ENCODE peak calls at places on chromosomes 7 and 10, in nine cellular contexts. One of them, this sample, is unnamed.

GRCh38 chr10:62760401-62760800 is 44.1 kb upstream of the ADO start:
- DNase-seq in T-helper 9 cell: no peak
- DNase-seq in GM04503: no peak
- DNase-seq in B cell: no peak
- DNase-seq in lung: no peak
- DNase-seq in endothelial cell: peak
- DNase-seq in progenitor cell of endocrine pancreas: no peak
- DNase-seq in posterior vena cava: no peak
- DNase-seq in activated T-helper 1 cell treated with Interleukin-2 at 50 U/mL for 16 hours: no peak
- DNase-seq in this sample: no peak

GRCh38 chr10:17227367-17228080 is 517 bp upstream of the VIM start:
- DNase-seq in B cell: no peak
- DNase-seq in activated T-helper 1 cell treated with Interleukin-2 at 50 U/mL for 16 hours: no peak
- DNase-seq in endothelial cell: no peak
- DNase-seq in GM04503: no peak
- DNase-seq in T-helper 9 cell: no peak
- DNase-seq in lung: no peak
- DNase-seq in posterior vena cava: no peak
- DNase-seq in progenitor cell of endocrine pancreas: no peak
- DNase-seq in this sample: no peak

GRCh38 chr7:44767912-44768662 is 19.4 kb downstream of the ZMIZ2 start:
- DNase-seq in activated T-helper 1 cell treated with Interleukin-2 at 50 U/mL for 16 hours: no peak
- DNase-seq in progenitor cell of endocrine pancreas: no peak
- DNase-seq in posterior vena cava: no peak
- DNase-seq in endothelial cell: no peak
- DNase-seq in T-helper 9 cell: no peak
- DNase-seq in lung: no peak
- DNase-seq in B cell: peak
- DNase-seq in GM04503: no peak
- DNase-seq in this sample: no peak

GRCh38 chr10:34217524-34217923 is 597.6 kb downstream of the PARD3 start:
- DNase-seq in posterior vena cava: no peak
- DNase-seq in progenitor cell of endocrine pancreas: no peak
- DNase-seq in endothelial cell: no peak
- DNase-seq in lung: no peak
- DNase-seq in T-helper 9 cell: no peak
- DNase-seq in B cell: no peak
- DNase-seq in GM04503: no peak
- DNase-seq in activated T-helper 1 cell treated with Interleukin-2 at 50 U/mL for 16 hours: no peak
- DNase-seq in this sample: no peak

GRCh38 chr10:63217120-63217605 is 84.0 kb downstream of the NRBF2 start:
- DNase-seq in T-helper 9 cell: no peak
- DNase-seq in GM04503: no peak
- DNase-seq in progenitor cell of endocrine pancreas: no peak
- DNase-seq in endothelial cell: no peak
- DNase-seq in B cell: no peak
- DNase-seq in posterior vena cava: no peak
- DNase-seq in lung: no peak
- DNase-seq in activated T-helper 1 cell treated with Interleukin-2 at 50 U/mL for 16 hours: no peak
- DNase-seq in this sample: no peak

GRCh38 chr7:154451480-154452457 is 399.6 kb downstream of the DPP6 start:
- DNase-seq in lung: no peak
- DNase-seq in progenitor cell of endocrine pancreas: no peak
- DNase-seq in posterior vena cava: no peak
- DNase-seq in T-helper 9 cell: no peak
- DNase-seq in GM04503: no peak
- DNase-seq in endothelial cell: no peak
- DNase-seq in activated T-helper 1 cell treated with Interleukin-2 at 50 U/mL for 16 hours: no peak
- DNase-seq in B cell: no peak
- DNase-seq in this sample: no peak

GRCh38 chr10:127262606-127263005 is 66.2 kb upstream of the INSYN2A start:
- DNase-seq in GM04503: no peak
- DNase-seq in lung: no peak
- DNase-seq in T-helper 9 cell: no peak
- DNase-seq in activated T-helper 1 cell treated with Interleukin-2 at 50 U/mL for 16 hours: no peak
- DNase-seq in B cell: no peak
- DNase-seq in posterior vena cava: no peak
- DNase-seq in endothelial cell: no peak
- DNase-seq in progenitor cell of endocrine pancreas: no peak
- DNase-seq in this sample: no peak

GRCh38 chr7:106170651-106171050 is 58.5 kb upstream of the SYPL1 start:
- DNase-seq in lung: no peak
- DNase-seq in GM04503: no peak
- DNase-seq in posterior vena cava: no peak
- DNase-seq in endothelial cell: no peak
- DNase-seq in B cell: no peak
- DNase-seq in activated T-helper 1 cell treated with Interleukin-2 at 50 U/mL for 16 hours: no peak
- DNase-seq in progenitor cell of endocrine pancreas: no peak
- DNase-seq in T-helper 9 cell: no peak
- DNase-seq in this sample: no peak

GRCh38 chr7:101557978-101558741 is 70.9 kb downstream of the MYL10 start:
- DNase-seq in posterior vena cava: peak
- DNase-seq in activated T-helper 1 cell treated with Interleukin-2 at 50 U/mL for 16 hours: no peak
- DNase-seq in GM04503: no peak
- DNase-seq in T-helper 9 cell: no peak
- DNase-seq in B cell: no peak
- DNase-seq in lung: no peak
- DNase-seq in endothelial cell: no peak
- DNase-seq in progenitor cell of endocrine pancreas: no peak
- DNase-seq in this sample: no peak

GRCh38 chr7:27194641-27195379 is 5.1 kb downstream of the HOXA13 start:
- DNase-seq in endothelial cell: no peak
- DNase-seq in activated T-helper 1 cell treated with Interleukin-2 at 50 U/mL for 16 hours: no peak
- DNase-seq in lung: no peak
- DNase-seq in T-helper 9 cell: no peak
- DNase-seq in B cell: no peak
- DNase-seq in posterior vena cava: no peak
- DNase-seq in progenitor cell of endocrine pancreas: no peak
- DNase-seq in GM04503: no peak
- DNase-seq in this sample: no peak

GRCh38 chr10:120392671-120393079 is 64.4 kb upstream of the PLPP4 start:
- DNase-seq in activated T-helper 1 cell treated with Interleukin-2 at 50 U/mL for 16 hours: no peak
- DNase-seq in progenitor cell of endocrine pancreas: no peak
- DNase-seq in posterior vena cava: no peak
- DNase-seq in endothelial cell: no peak
- DNase-seq in T-helper 9 cell: no peak
- DNase-seq in GM04503: no peak
- DNase-seq in B cell: no peak
- DNase-seq in lung: no peak
- DNase-seq in this sample: no peak

GRCh38 chr7:96837583-96837982 is 127.9 kb upstream of the SEM1 start:
- DNase-seq in activated T-helper 1 cell treated with Interleukin-2 at 50 U/mL for 16 hours: no peak
- DNase-seq in T-helper 9 cell: no peak
- DNase-seq in posterior vena cava: no peak
- DNase-seq in GM04503: no peak
- DNase-seq in progenitor cell of endocrine pancreas: no peak
- DNase-seq in lung: no peak
- DNase-seq in B cell: no peak
- DNase-seq in endothelial cell: no peak
- DNase-seq in this sample: no peak

GRCh38 chr10:14433147-14433546 is 102.4 kb upstream of the FRMD4A start:
- DNase-seq in activated T-helper 1 cell treated with Interleukin-2 at 50 U/mL for 16 hours: no peak
- DNase-seq in lung: no peak
- DNase-seq in endothelial cell: no peak
- DNase-seq in B cell: no peak
- DNase-seq in GM04503: no peak
- DNase-seq in T-helper 9 cell: no peak
- DNase-seq in progenitor cell of endocrine pancreas: no peak
- DNase-seq in posterior vena cava: no peak
- DNase-seq in this sample: no peak

GRCh38 chr7:15607541-15608210 is 45.9 kb upstream of the AGMO start:
- DNase-seq in T-helper 9 cell: no peak
- DNase-seq in GM04503: no peak
- DNase-seq in progenitor cell of endocrine pancreas: no peak
- DNase-seq in posterior vena cava: no peak
- DNase-seq in activated T-helper 1 cell treated with Interleukin-2 at 50 U/mL for 16 hours: no peak
- DNase-seq in B cell: no peak
- DNase-seq in lung: no peak
- DNase-seq in endothelial cell: no peak
- DNase-seq in this sample: no peak

GRCh38 chr10:119715628-119716505 is 10.0 kb upstream of the INPP5F start:
- DNase-seq in B cell: no peak
- DNase-seq in progenitor cell of endocrine pancreas: no peak
- DNase-seq in T-helper 9 cell: no peak
- DNase-seq in activated T-helper 1 cell treated with Interleukin-2 at 50 U/mL for 16 hours: no peak
- DNase-seq in posterior vena cava: no peak
- DNase-seq in endothelial cell: no peak
- DNase-seq in GM04503: no peak
- DNase-seq in lung: no peak
- DNase-seq in this sample: no peak

GRCh38 chr10:82813856-82814255 is 938.9 kb downstream of the NRG3 start:
- DNase-seq in progenitor cell of endocrine pancreas: no peak
- DNase-seq in B cell: no peak
- DNase-seq in endothelial cell: no peak
- DNase-seq in activated T-helper 1 cell treated with Interleukin-2 at 50 U/mL for 16 hours: no peak
- DNase-seq in lung: no peak
- DNase-seq in T-helper 9 cell: no peak
- DNase-seq in GM04503: no peak
- DNase-seq in posterior vena cava: no peak
- DNase-seq in this sample: no peak

GRCh38 chr7:98200364-98200763 is 10.9 kb upstream of the BHLHA15 start:
- DNase-seq in progenitor cell of endocrine pancreas: no peak
- DNase-seq in endothelial cell: no peak
- DNase-seq in lung: no peak
- DNase-seq in GM04503: no peak
- DNase-seq in B cell: no peak
- DNase-seq in T-helper 9 cell: no peak
- DNase-seq in activated T-helper 1 cell treated with Interleukin-2 at 50 U/mL for 16 hours: no peak
- DNase-seq in posterior vena cava: no peak
- DNase-seq in this sample: no peak

GRCh38 chr10:61847087-61847486 is 54.4 kb upstream of the ARID5B start:
- DNase-seq in GM04503: no peak
- DNase-seq in endothelial cell: no peak
- DNase-seq in T-helper 9 cell: no peak
- DNase-seq in progenitor cell of endocrine pancreas: no peak
- DNase-seq in posterior vena cava: no peak
- DNase-seq in activated T-helper 1 cell treated with Interleukin-2 at 50 U/mL for 16 hours: no peak
- DNase-seq in lung: no peak
- DNase-seq in B cell: no peak
- DNase-seq in this sample: no peak

GRCh38 chr10:33876547-33877400 is 542.3 kb upstream of the NRP1 start:
- DNase-seq in progenitor cell of endocrine pancreas: no peak
- DNase-seq in B cell: no peak
- DNase-seq in T-helper 9 cell: no peak
- DNase-seq in GM04503: no peak
- DNase-seq in posterior vena cava: no peak
- DNase-seq in lung: peak
- DNase-seq in endothelial cell: no peak
- DNase-seq in activated T-helper 1 cell treated with Interleukin-2 at 50 U/mL for 16 hours: no peak
- DNase-seq in this sample: no peak

GRCh38 chr10:77636967-77637473 is 588 bp downstream of the KCNMA1 start:
- DNase-seq in posterior vena cava: no peak
- DNase-seq in progenitor cell of endocrine pancreas: no peak
- DNase-seq in GM04503: no peak
- DNase-seq in endothelial cell: peak
- DNase-seq in T-helper 9 cell: no peak
- DNase-seq in lung: no peak
- DNase-seq in B cell: no peak
- DNase-seq in activated T-helper 1 cell treated with Interleukin-2 at 50 U/mL for 16 hours: no peak
- DNase-seq in this sample: peak

GRCh38 chr10:6213908-6214307 is 11.2 kb downstream of the PFKFB3 start:
- DNase-seq in posterior vena cava: no peak
- DNase-seq in activated T-helper 1 cell treated with Interleukin-2 at 50 U/mL for 16 hours: no peak
- DNase-seq in T-helper 9 cell: no peak
- DNase-seq in B cell: no peak
- DNase-seq in lung: no peak
- DNase-seq in GM04503: no peak
- DNase-seq in endothelial cell: no peak
- DNase-seq in progenitor cell of endocrine pancreas: no peak
- DNase-seq in this sample: no peak

This sample was measured in anterior cingulate cortex.